ENCODE peak calls at places on chromosomes 6 and 20, in nine cellular contexts. T is ovary; S is fibroblast of mammary gland; Y is PC-3; X is activated CD8-positive, alpha-beta T cell treated with anti-CD3 and anti-CD28 coated beads for 36 hours; P is left ventricle myocardium inferior; I is fibroblast of the aortic adventitia; L is WERI-Rb-1; C is pancreas. W is an unnamed sample.

GRCh38 chr6:3500262-3501001 is 43.6 kb upstream of the SLC22A23 start:
- DNase-seq in X (no peak), T (no peak), P (no peak), C (no peak), L (no peak), I (no peak), Y (peak; percentile 88), S (peak; percentile 95), W (no peak)

GRCh38 chr6:121932071-121933009 is 467.1 kb upstream of the HSF2 start:
- DNase-seq in Y (peak; percentile 51), X (no peak), P (peak; percentile 28), S (peak; percentile 96), T (no peak), I (peak; percentile 93), L (no peak), C (no peak), W (no peak)

GRCh38 chr20:23031346-23031745 is 3.8 kb upstream of the SSTR4 start:
- DNase-seq in L (no peak), T (no peak), C (no peak), X (no peak), S (no peak), P (no peak), Y (no peak), I (no peak), W (no peak)

GRCh38 chr20:62702886-62703852 is 5.5 kb upstream of the NTSR1 start:
- DNase-seq in I (peak; percentile 91), C (no peak), X (peak; percentile 55), S (peak; percentile 95), Y (peak; percentile 98), L (no peak), T (no peak), P (no peak), W (no peak)

GRCh38 chr6:3929281-3929798 is 80.2 kb downstream of the FAM50B start:
- DNase-seq in L (no peak), S (peak; percentile 93), X (no peak), T (peak; percentile 35), P (no peak), Y (no peak), C (no peak), I (peak; percentile 99), W (no peak)

GRCh38 chr6:134675110-134676038 is 274.5 kb downstream of the ALDH8A1 start:
- DNase-seq in L (no peak), P (no peak), Y (no peak), S (peak; percentile 45), C (no peak), X (no peak), I (no peak), T (no peak), W (no peak)

GRCh38 chr6:38714239-38715015 is 684 bp upstream of the DNAH8 start:
- DNase-seq in Y (no peak), I (peak; percentile 23), X (peak; percentile 15), S (no peak), T (no peak), C (no peak), L (no peak), P (no peak), W (peak; percentile 28)

GRCh38 chr20:23086931-23087411 is 847 bp upstream of the CD93 start:
- DNase-seq in I (no peak), P (peak; percentile 63), S (no peak), L (no peak), T (peak; percentile 46), X (no peak), Y (no peak), C (no peak), W (no peak)

GRCh38 chr6:130473886-130474285 is 108.1 kb downstream of the TMEM200A start:
- DNase-seq in C (no peak), S (peak; percentile 93), Y (peak; percentile 90), T (no peak), P (no peak), L (no peak), X (peak; percentile 12), I (peak; percentile 73), W (no peak)

GRCh38 chr20:11918280-11918952 is 723 bp downstream of the BTBD3 start:
- DNase-seq in L (no peak), C (no peak), Y (no peak), S (no peak), P (no peak), I (peak; percentile 24), T (no peak), X (no peak), W (no peak)

GRCh38 chr20:11917663-11918062 is at the start of gene BTBD3:
- DNase-seq in L (peak; percentile 62), C (peak; percentile 73), S (peak; percentile 76), Y (no peak), P (peak; percentile 66), I (peak; percentile 78), T (peak; percentile 36), X (no peak), W (peak; percentile 42)

GRCh38 chr20:11907621-11908020 is 10.1 kb upstream of the BTBD3 start:
- DNase-seq in C (no peak), X (no peak), Y (no peak), S (peak; percentile 61), P (no peak), I (no peak), L (no peak), T (no peak), W (no peak)

GRCh38 chr20:11912013-11912663 is 5.6 kb upstream of the BTBD3 start:
- DNase-seq in C (no peak), I (peak; percentile 33), S (peak; percentile 24), X (peak; percentile 4), P (no peak), T (no peak), Y (peak; percentile 30), L (peak; percentile 27), W (peak; percentile 13)

GRCh38 chr20:11912664-11913415 is 4.9 kb upstream of the BTBD3 start:
- DNase-seq in P (no peak), X (no peak), S (no peak), C (no peak), I (no peak), Y (no peak), T (no peak), L (no peak), W (no peak)
- TF ChIP-seq CTCF in P (no peak), X (no peak), S (no peak), C (no peak), I (no peak), Y (no peak), T (no peak), L (no peak), W (no peak)

DNA sequence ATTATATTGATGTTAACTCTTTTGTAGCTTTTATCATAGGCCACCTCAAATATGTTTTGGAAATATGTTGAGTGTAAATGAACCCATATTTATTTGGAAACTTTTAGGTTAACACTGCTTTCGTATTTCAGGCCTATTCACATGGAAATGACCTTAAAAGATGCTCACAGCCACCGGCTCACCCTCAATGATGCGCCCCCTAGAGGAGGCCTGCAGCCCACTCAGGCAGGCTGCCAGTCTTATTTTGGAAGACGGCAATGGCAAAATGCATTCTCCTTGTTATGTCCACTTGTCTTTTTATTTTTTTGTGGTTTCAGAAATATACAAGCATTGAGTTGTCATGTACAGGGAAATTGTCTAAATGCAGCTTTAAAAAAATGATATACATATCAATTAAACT is 869.7 kb downstream of the PHF3 start:
- DNase-seq in Y (peak; percentile 22), P (no peak), X (peak; percentile 2), I (no peak), C (peak; percentile 9), T (no peak), L (peak; percentile 43), S (peak; percentile 13), W (peak; percentile 27)
- TF ChIP-seq CTCF in Y (peak; percentile 73), P (peak; percentile 22), X (peak; percentile 33), I (peak; percentile 21), C (no peak), T (no peak), L (peak; percentile 74), S (peak; percentile 60), W (peak; percentile 71)

DNA sequence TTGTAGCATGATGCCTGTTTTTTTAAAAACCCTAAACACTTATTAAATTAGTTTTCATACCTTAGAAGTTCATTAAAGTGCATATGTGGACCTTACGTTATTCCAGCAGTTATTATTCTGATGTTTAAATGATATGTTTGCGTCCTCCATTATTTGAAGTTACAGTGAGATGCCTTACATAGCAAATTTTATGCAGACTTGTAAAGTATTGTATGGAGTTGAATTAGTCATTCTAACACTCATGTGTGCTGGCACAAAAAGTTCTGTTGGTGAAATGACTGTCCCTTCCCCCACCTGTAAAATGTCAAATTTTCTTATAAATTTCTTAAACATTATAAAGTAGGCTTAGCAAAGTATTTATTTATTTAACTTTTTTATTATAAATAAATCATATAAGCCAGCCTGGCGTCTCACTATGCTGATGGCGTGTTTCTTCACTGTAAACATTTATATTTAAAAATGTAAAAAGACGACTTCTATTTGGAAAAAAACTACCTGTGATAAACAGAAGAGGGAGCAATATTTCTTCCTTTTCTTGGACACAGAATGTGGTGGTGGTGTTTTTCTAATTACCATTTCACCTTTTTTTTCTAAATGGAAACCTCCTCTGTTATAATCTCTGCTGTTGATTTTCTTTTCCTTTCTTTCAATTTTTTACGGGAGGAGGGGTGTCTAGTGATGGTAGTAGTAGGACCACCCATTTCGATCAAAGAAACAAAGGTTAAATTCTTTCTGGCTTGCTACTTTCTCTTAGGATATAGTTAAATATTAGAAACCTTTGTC is 155.4 kb downstream of the RFPL4B start:
- DNase-seq in X (no peak), T (no peak), I (peak; percentile 33), C (no peak), L (no peak), S (peak; percentile 26), P (no peak), Y (peak; percentile 43), W (no peak)
- TF ChIP-seq CTCF in X (no peak), T (peak; percentile 25), I (peak; percentile 41), C (no peak), L (no peak), S (peak; percentile 48), P (peak; percentile 35), Y (peak; percentile 54), W (no peak)

GRCh38 chr20:45294659-45295058 is 12.0 kb upstream of the RBPJL start:
- DNase-seq in S (no peak), X (no peak), Y (no peak), P (no peak), L (no peak), I (no peak), T (no peak), C (no peak), W (no peak)

GRCh38 chr20:45293041-45294002 is 13.3 kb upstream of the RBPJL start:
- DNase-seq in P (peak; percentile 78), Y (peak; percentile 90), X (peak; percentile 91), T (peak; percentile 63), I (peak; percentile 61), C (peak; percentile 88), L (peak; percentile 93), S (peak; percentile 54), W (peak; percentile 92)

GRCh38 chr20:45292343-45292742 is 14.3 kb upstream of the RBPJL start:
- DNase-seq in I (no peak), X (no peak), L (no peak), C (no peak), Y (no peak), T (no peak), P (no peak), S (no peak), W (peak; percentile 7)

GRCh38 chr20:45291526-45291925 is 15.1 kb upstream of the RBPJL start:
- DNase-seq in I (no peak), X (no peak), C (no peak), L (no peak), Y (no peak), T (no peak), S (no peak), P (no peak), W (peak; percentile 11)

DNA sequence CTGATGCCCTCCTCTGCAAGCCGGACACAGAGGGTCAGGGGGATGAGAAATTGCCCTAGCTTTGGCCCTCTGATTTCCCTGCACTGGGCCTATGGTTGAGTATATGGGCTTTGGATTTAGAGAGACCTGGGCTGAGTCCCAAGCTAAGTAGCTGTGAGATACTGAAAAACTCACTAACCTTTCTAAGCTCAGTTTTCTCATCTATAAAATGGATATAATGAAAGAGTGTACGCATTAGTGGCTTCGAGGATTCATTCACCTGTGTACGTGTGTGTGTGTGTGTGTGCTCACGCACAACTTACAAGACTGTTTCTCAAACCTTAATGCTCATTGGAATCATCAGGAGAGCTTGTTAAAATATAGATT is 12.7 kb upstream of the RBPJL start:
- DNase-seq in I (no peak), S (no peak), C (no peak), X (no peak), P (no peak), Y (no peak), L (no peak), T (no peak), W (no peak)
- TF ChIP-seq CTCF in I (no peak), S (no peak), C (no peak), X (peak; percentile 51), P (peak; percentile 19), Y (peak; percentile 5), L (no peak), T (no peak), W (no peak)

W was measured in GM13977.